ENCODE peak calls at places on chromosomes 2 and 18, in nine cellular contexts. Q is uterus, E is astrocyte of the cerebellum, J is astrocyte of the spinal cord, Y is neural crest cell, H is epithelial cell of esophagus, F is endothelial cell, B is body of pancreas, P is keratinocyte. T is an unnamed sample.

GRCh38 chr18:77133920-77134496 is 1.4 kb upstream of the MBP start:
- DNase-seq in Y (no peak), H (no peak), P (no peak), B (no peak), E (no peak), J (no peak), Q (no peak), F (no peak), T (no peak)

GRCh38 chr18:38654966-38655365 is 1089.4 kb upstream of the CELF4 start:
- DNase-seq in P (no peak), E (no peak), Y (no peak), B (no peak), F (no peak), H (no peak), Q (no peak), J (no peak), T (no peak)

GRCh38 chr2:216300921-216301320 is 71.4 kb downstream of the MARCHF4 start:
- DNase-seq in J (no peak), B (no peak), Q (no peak), E (no peak), H (no peak), P (no peak), Y (no peak), F (no peak), T (no peak)

GRCh38 chr2:69344305-69344704 is 42.7 kb downstream of the GFPT1 start:
- DNase-seq in Y (no peak), H (no peak), Q (no peak), B (no peak), E (no peak), J (no peak), P (no peak), F (no peak), T (no peak)

GRCh38 chr2:11234309-11234708 is 79.0 kb downstream of the SLC66A3 start:
- DNase-seq in J (no peak), E (no peak), H (peak), B (no peak), P (no peak), F (no peak), Q (no peak), Y (no peak), T (no peak)

GRCh38 chr2:9763356-9764152 is 79.7 kb upstream of the TAF1B start:
- DNase-seq in Y (no peak), B (peak), E (no peak), P (no peak), F (no peak), Q (no peak), J (no peak), H (peak), T (no peak)

GRCh38 chr2:127575185-127575765 is 39.8 kb downstream of the MYO7B start:
- DNase-seq in B (no peak), P (no peak), J (no peak), H (no peak), F (no peak), E (no peak), Y (no peak), Q (no peak), T (no peak)

GRCh38 chr2:208279236-208279635 is 13.2 kb downstream of the PIKFYVE start:
- DNase-seq in H (no peak), E (no peak), F (no peak), J (no peak), Y (no peak), B (no peak), P (no peak), Q (no peak), T (no peak)

GRCh38 chr2:158144914-158145625 is 43.4 kb downstream of the UPP2 start:
- DNase-seq in B (no peak), E (no peak), P (no peak), Q (no peak), Y (no peak), F (no peak), H (peak), J (no peak), T (no peak)

GRCh38 chr2:64328415-64328722 is 125.6 kb upstream of the LGALSL start:
- DNase-seq in Y (no peak), J (no peak), P (no peak), B (no peak), Q (no peak), F (no peak), E (no peak), H (no peak), T (no peak)

GRCh38 chr2:17122887-17123501 is 395.2 kb downstream of the RAD51AP2 start:
- DNase-seq in Q (no peak), B (no peak), F (peak), Y (no peak), E (no peak), P (no peak), J (no peak), H (no peak), T (no peak)

GRCh38 chr18:12726774-12727550 is 24.1 kb downstream of the PSMG2 start:
- DNase-seq in Y (peak), Q (peak), P (no peak), B (peak), E (peak), H (peak), F (peak), J (peak), T (peak)

GRCh38 chr2:42103829-42104228 is 56.0 kb downstream of the PKDCC start:
- DNase-seq in Q (no peak), H (no peak), F (no peak), P (no peak), J (no peak), Y (no peak), B (no peak), E (no peak), T (no peak)

DNA sequence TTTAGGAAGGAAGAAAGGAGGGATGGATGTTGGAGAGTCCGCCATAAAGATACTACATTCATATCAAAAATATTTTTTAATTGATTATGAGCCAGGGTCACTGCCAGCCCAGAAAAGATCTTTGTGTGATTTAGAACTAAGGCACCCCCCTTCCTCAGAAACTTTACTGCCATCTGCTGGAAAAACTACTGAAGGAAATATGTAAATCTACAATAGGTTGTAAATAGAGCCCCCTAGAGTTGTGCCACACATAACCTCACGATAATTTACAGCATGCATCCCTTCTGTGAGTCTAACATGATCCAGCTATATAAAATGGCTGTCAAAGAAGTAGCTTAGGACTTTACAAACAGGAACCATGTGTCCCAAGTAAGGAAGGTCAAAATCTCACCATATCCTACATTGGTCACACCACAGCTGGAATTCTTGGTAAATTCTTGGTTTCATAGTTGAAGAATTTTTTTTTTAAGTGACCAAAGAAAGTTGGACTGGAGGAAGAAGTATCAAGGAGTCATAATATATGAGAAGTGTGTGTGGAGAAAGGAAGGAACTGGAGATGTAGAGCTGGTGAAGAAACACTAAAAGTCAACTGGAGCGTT is 152.5 kb downstream of the CYP26B1 start:
- DNase-seq in J (peak), Q (no peak), P (no peak), B (no peak), Y (no peak), H (peak), E (no peak), F (no peak), T (peak)
- TF ChIP-seq CTCF in J (peak), Q (peak), P (no peak), B (no peak), Y (peak), H (peak), E (peak), F (no peak), T (peak)

GRCh38 chr18:62418258-62418657 is 93.1 kb downstream of the TNFRSF11A start:
- DNase-seq in E (no peak), P (no peak), H (no peak), Q (no peak), B (no peak), Y (no peak), F (no peak), J (no peak), T (no peak)
- TF ChIP-seq CTCF in E (no peak), P (no peak), H (no peak), Q (no peak), B (no peak), Y (no peak), F (no peak), J (no peak), T (no peak)

GRCh38 chr2:49251251-49251650 is 96.9 kb upstream of the FSHR start:
- DNase-seq in P (no peak), Q (no peak), B (no peak), E (no peak), H (no peak), Y (no peak), F (no peak), J (no peak), T (no peak)

GRCh38 chr2:49251766-49252165 is 97.5 kb upstream of the FSHR start:
- DNase-seq in H (no peak), P (no peak), B (no peak), Y (no peak), F (no peak), E (peak), Q (no peak), J (peak), T (no peak)

GRCh38 chr2:49259926-49260325 is 105.6 kb upstream of the FSHR start:
- DNase-seq in Y (no peak), J (no peak), F (no peak), H (no peak), P (no peak), B (no peak), E (no peak), Q (no peak), T (no peak)

GRCh38 chr2:49254401-49254800 is 100.1 kb upstream of the FSHR start:
- DNase-seq in B (no peak), P (no peak), Y (no peak), H (no peak), J (no peak), Q (no peak), F (no peak), E (no peak), T (no peak)

DNA sequence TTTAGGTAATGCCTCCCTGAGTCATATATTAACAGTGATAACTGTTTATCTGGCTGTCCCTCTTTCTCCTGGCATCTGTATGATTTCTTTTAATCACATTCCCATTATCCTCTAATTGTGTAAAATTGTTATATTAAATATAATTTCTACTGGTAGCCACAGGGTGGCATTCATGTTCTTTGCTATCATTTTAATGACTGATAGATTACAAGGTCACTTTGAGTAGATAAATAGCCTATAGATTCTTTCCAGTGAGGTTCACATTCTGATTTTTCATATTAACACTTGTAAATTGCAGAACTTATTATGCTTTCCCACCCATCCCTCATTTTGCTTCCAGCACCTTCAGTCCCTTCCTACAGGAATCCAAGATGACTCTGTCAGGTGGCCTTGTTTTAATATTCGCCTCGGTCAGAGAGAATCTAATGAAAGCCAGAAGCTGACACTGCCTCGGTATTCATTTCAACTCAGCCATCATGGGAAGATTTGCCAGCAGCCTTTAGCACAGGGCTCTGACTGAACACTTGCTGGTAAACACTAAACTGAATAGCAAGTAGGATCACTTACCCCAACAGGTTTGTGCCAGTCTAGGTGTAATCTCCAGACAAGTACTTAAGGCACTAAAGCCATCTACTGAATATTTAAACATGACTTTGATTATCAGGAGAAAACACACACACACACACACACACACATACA is 101.2 kb upstream of the FSHR start:
- DNase-seq in E (no peak), B (no peak), Y (no peak), Q (no peak), F (no peak), H (no peak), J (no peak), P (no peak), T (no peak)
- TF ChIP-seq CTCF in E (no peak), B (peak), Y (no peak), Q (no peak), F (no peak), H (no peak), J (no peak), P (no peak), T (no peak)

GRCh38 chr2:240556553-240557100 is 1.2 kb downstream of the ANKMY1 start:
- DNase-seq in Q (peak), B (peak), J (no peak), Y (no peak), E (no peak), H (peak), P (no peak), F (peak), T (no peak)
- TF ChIP-seq CTCF in Q (no peak), B (no peak), J (peak), Y (peak), E (peak), H (peak), P (peak), F (peak), T (peak)

GRCh38 chr2:160336091-160336490 is 136.0 kb upstream of the ITGB6 start:
- DNase-seq in Y (no peak), F (no peak), B (no peak), H (no peak), P (no peak), J (no peak), Q (no peak), E (no peak), T (peak)

GRCh38 chr2:160331258-160332025 is 131.4 kb upstream of the ITGB6 start:
- DNase-seq in Y (no peak), P (no peak), J (no peak), B (no peak), H (no peak), F (no peak), E (no peak), Q (no peak), T (no peak)

GRCh38 chr2:160333324-160334027 is 133.4 kb upstream of the ITGB6 start:
- DNase-seq in F (no peak), E (no peak), P (no peak), B (no peak), Y (no peak), H (no peak), J (no peak), Q (no peak), T (no peak)

GRCh38 chr2:160332318-160332717 is 132.2 kb upstream of the ITGB6 start:
- DNase-seq in H (peak), P (no peak), B (no peak), Y (no peak), E (no peak), J (peak), F (peak), Q (no peak), T (no peak)

DNA sequence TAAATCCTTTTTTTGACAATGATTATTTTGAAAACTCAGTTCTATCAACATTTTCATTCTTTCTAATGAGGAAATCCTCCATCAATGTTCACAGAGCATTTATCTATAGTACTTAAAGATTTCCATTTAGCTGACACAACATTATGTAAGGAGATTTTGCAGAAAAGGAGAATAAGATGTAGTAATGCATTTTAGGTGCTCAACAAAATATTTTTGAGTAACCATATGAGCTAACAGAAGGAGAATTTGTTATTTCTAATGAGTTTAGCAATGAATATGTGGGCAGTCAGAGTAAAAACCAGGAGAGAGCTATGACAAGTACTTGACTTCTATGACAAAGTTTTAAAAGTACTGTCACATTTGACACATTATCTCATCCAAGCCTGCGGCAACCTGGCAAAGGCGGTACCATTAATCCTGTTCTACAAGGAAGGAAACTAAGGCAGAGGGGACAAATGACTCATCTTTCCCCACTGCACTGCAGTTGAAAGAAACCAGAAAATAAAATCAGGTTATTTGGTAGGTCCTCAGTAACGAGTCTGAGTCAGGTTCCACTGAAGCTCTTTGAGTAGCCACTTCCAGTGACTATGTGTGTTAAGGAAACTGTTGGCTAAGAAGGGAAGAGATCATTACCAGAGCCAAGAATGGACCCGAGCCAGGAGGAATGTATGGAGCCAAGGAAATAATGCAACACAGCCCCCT is 134.1 kb upstream of the ITGB6 start:
- DNase-seq in B (no peak), E (no peak), H (peak), P (no peak), Q (no peak), Y (no peak), J (peak), F (no peak), T (no peak)
- TF ChIP-seq CTCF in B (no peak), E (no peak), H (no peak), P (no peak), Q (no peak), Y (no peak), J (no peak), F (no peak), T (no peak)

GRCh38 chr2:199704358-199705238 is 146.4 kb downstream of the FTCDNL1 start:
- DNase-seq in J (no peak), H (peak), Y (no peak), Q (no peak), B (peak), E (no peak), F (peak), P (no peak), T (peak)
- TF ChIP-seq CTCF in J (peak), H (peak), Y (peak), Q (peak), B (peak), E (peak), F (peak), P (peak), T (peak)

GRCh38 chr2:160022162-160022561 is 40.3 kb downstream of the PLA2R1 start:
- DNase-seq in J (no peak), Q (no peak), B (no peak), P (no peak), H (no peak), Y (no peak), E (no peak), F (no peak), T (no peak)
- TF ChIP-seq CTCF in J (peak), Q (no peak), B (peak), P (no peak), H (peak), Y (peak), E (no peak), F (peak), T (peak)

GRCh38 chr2:123468071-123468470 is 557.0 kb upstream of the CNTNAP5 start:
- DNase-seq in Y (no peak), H (peak), E (no peak), P (no peak), F (no peak), J (no peak), B (no peak), Q (no peak), T (no peak)
- TF ChIP-seq CTCF in Y (no peak), H (peak), E (no peak), P (no peak), F (no peak), J (no peak), B (no peak), Q (no peak), T (no peak)

GRCh38 chr2:232113821-232114220 is 152.3 kb downstream of the DIS3L2 start:
- DNase-seq in F (no peak), P (no peak), B (no peak), H (no peak), Y (no peak), E (no peak), J (no peak), Q (no peak), T (no peak)

GRCh38 chr2:232116839-232117238 is 155.3 kb downstream of the DIS3L2 start:
- DNase-seq in H (no peak), F (no peak), J (no peak), Q (no peak), E (no peak), Y (no peak), B (no peak), P (no peak), T (no peak)

GRCh38 chr2:232120911-232121310 is 159.4 kb downstream of the DIS3L2 start:
- DNase-seq in E (no peak), B (no peak), Q (no peak), J (no peak), Y (no peak), H (no peak), P (no peak), F (no peak), T (no peak)

GRCh38 chr2:232111551-232111950 is 150.0 kb downstream of the DIS3L2 start:
- DNase-seq in F (no peak), Q (no peak), B (no peak), Y (no peak), P (no peak), E (no peak), H (no peak), J (no peak), T (no peak)

DNA sequence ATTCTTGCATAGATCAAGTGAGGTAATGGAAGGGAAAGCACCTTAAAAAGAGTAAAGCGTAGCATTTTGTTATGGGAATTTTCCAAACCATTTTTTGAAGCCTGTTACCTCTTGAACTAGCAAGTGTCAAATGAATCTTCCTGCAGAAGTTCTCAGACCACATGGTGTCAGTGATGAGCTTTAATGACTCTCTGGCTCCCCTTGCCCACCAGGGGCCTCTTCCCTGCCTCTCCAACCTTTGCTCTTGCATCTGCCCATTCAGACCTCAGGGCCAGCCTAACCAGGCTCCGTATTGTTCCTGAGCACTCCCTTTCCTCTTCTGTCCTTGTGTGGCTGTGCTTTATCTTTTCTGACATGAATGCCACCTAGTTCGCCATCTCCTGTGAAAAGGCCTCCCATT is 155.9 kb downstream of the DIS3L2 start:
- DNase-seq in P (no peak), E (no peak), F (no peak), H (no peak), Y (no peak), B (no peak), J (no peak), Q (no peak), T (no peak)
- TF ChIP-seq CTCF in P (no peak), E (no peak), F (peak), H (no peak), Y (no peak), B (no peak), J (no peak), Q (no peak), T (no peak)

GRCh38 chr2:142734231-142734630 is 143.2 kb upstream of the KYNU start:
- DNase-seq in P (no peak), B (no peak), E (no peak), Q (no peak), Y (no peak), F (no peak), H (no peak), J (no peak), T (no peak)
- TF ChIP-seq CTCF in P (no peak), B (no peak), E (no peak), Q (no peak), Y (peak), F (peak), H (no peak), J (no peak), T (no peak)

T was measured in AG09319.